ENCODE peak calls at places on chromosomes 5 and 9, in nine cellular contexts. W, D, X, C, B, J, M, H and O are unnamed samples.
A peak's percentile ranks its signal among the peaks of the same experiment; 100 is the strongest.

GRCh38 chr5:75340714-75341478 is 3.9 kb downstream of the HMGCR start:
- DNase-seq in H (no peak), J (no peak), C (no peak), W (no peak), X (no peak), D (no peak), B (no peak), M (no peak), O (no peak)

GRCh38 chr5:38745836-38746732 is 99.7 kb upstream of the OSMR start:
- DNase-seq in J (no peak), W (no peak), H (no peak), M (no peak), D (no peak), C (no peak), B (peak; percentile 71), X (no peak), O (peak; percentile 70)

GRCh38 chr5:134053314-134053839 is 48.6 kb upstream of the VDAC1 start:
- DNase-seq in W (no peak), C (no peak), H (no peak), D (no peak), M (no peak), X (no peak), B (no peak), J (no peak), O (no peak)

GRCh38 chr9:36163049-36163839 is 5.9 kb upstream of the CCIN start:
- DNase-seq in H (peak; percentile 47), D (peak; percentile 87), J (peak; percentile 87), X (peak; percentile 42), B (peak; percentile 61), W (no peak), C (no peak), M (no peak), O (peak; percentile 45)

GRCh38 chr9:126093771-126094170 is 232.9 kb upstream of the MVB12B start:
- DNase-seq in D (no peak), M (no peak), W (no peak), X (no peak), J (no peak), B (no peak), H (no peak), C (no peak), O (no peak)

GRCh38 chr9:86185872-86186271 is 73.6 kb downstream of the C9orf153 start:
- DNase-seq in C (no peak), X (peak; percentile 2), J (no peak), W (no peak), D (peak; percentile 6), H (no peak), M (no peak), B (peak; percentile 17), O (peak; percentile 3)

GRCh38 chr5:96733771-96734498 is 71.8 kb downstream of the CAST start:
- DNase-seq in J (no peak), M (peak; percentile 78), W (no peak), C (no peak), B (no peak), X (no peak), H (no peak), D (no peak), O (no peak)

GRCh38 chr5:158725223-158725825 is 374.4 kb downstream of the EBF1 start:
- DNase-seq in M (no peak), X (no peak), D (no peak), W (no peak), H (no peak), J (no peak), B (no peak), C (no peak), O (no peak)

GRCh38 chr5:134288610-134289009 is 62.7 kb upstream of the PPP2CA start:
- DNase-seq in H (no peak), D (no peak), X (no peak), W (no peak), M (no peak), B (no peak), J (no peak), C (no peak), O (no peak)

GRCh38 chr5:170903075-170903474 is 41.3 kb downstream of the RANBP17 start:
- DNase-seq in M (no peak), C (no peak), X (no peak), W (no peak), D (no peak), J (no peak), B (no peak), H (no peak), O (no peak)

GRCh38 chr5:96226941-96227552 is 206.0 kb downstream of the PCSK1 start:
- DNase-seq in C (no peak), D (peak; percentile 96), W (no peak), J (no peak), H (no peak), X (no peak), M (no peak), B (no peak), O (peak; percentile 21)

GRCh38 chr5:78953092-78953800 is 31.9 kb downstream of the ARSB start:
- DNase-seq in M (no peak), W (no peak), C (no peak), X (no peak), B (no peak), H (no peak), D (peak; percentile 63), J (no peak), O (no peak)

GRCh38 chr5:9686211-9686610 is 56.1 kb upstream of the TAS2R1 start:
- DNase-seq in D (peak; percentile 74), H (no peak), B (no peak), X (no peak), W (no peak), M (no peak), C (no peak), J (peak; percentile 26), O (no peak)

GRCh38 chr9:124852829-124853531 is at the start of gene WDR38:
- DNase-seq in H (peak; percentile 70), D (no peak), W (peak; percentile 81), X (peak; percentile 54), J (no peak), M (no peak), C (peak; percentile 94), B (peak; percentile 78), O (peak; percentile 53)

GRCh38 chr5:117131048-117131679 is 556.5 kb upstream of the SEMA6A start:
- DNase-seq in C (no peak), J (no peak), D (no peak), X (no peak), W (no peak), H (no peak), B (no peak), M (peak; percentile 53), O (no peak)

GRCh38 chr5:180084638-180085561 is 13.3 kb upstream of the RNF130 start:
- DNase-seq in M (peak; percentile 84), C (no peak), J (no peak), W (no peak), H (no peak), D (no peak), B (no peak), X (no peak), O (no peak)

GRCh38 chr9:110832916-110833315 is 164.3 kb downstream of the MUSK start:
- DNase-seq in D (peak; percentile 15), H (no peak), M (no peak), X (no peak), J (no peak), C (no peak), W (no peak), B (no peak), O (no peak)

GRCh38 chr9:87505869-87506678 is 8.4 kb downstream of the DAPK1 start:
- DNase-seq in X (no peak), B (no peak), W (no peak), C (no peak), D (no peak), M (no peak), J (no peak), H (no peak), O (no peak)

GRCh38 chr9:78297672-78297961 is 692 bp downstream of the PSAT1 start:
- DNase-seq in M (no peak), W (no peak), C (no peak), D (no peak), H (no peak), X (no peak), B (no peak), J (no peak), O (peak; percentile 74)

GRCh38 chr9:92728831-92729734 is 35.5 kb downstream of the BICD2 start:
- DNase-seq in C (peak; percentile 43), H (no peak), B (no peak), D (no peak), X (peak; percentile 45), M (no peak), J (no peak), W (no peak), O (peak; percentile 42)

GRCh38 chr5:107389769-107390168 is 281.0 kb downstream of the EFNA5 start:
- DNase-seq in M (no peak), H (no peak), X (no peak), B (no peak), D (no peak), J (no peak), W (no peak), C (no peak), O (no peak)

GRCh38 chr5:96033116-96033515 is 71.5 kb upstream of the ELL2 start:
- DNase-seq in H (no peak), M (no peak), C (no peak), B (no peak), X (no peak), J (no peak), D (no peak), W (no peak), O (no peak)

GRCh38 chr5:126369995-126370731 is 53.0 kb upstream of the GRAMD2B start:
- DNase-seq in B (peak; percentile 20), C (no peak), X (no peak), D (no peak), H (no peak), J (no peak), W (no peak), M (no peak), O (no peak)

GRCh38 chr5:2695200-2695891 is 56.1 kb downstream of the IRX2 start:
- DNase-seq in W (no peak), X (no peak), C (no peak), B (no peak), J (no peak), M (no peak), D (peak; percentile 89), H (no peak), O (no peak)

GRCh38 chr9:114869845-114870244 is 60.5 kb downstream of the TNFSF8 start:
- DNase-seq in D (no peak), J (no peak), H (no peak), C (no peak), X (no peak), M (no peak), B (no peak), W (no peak), O (no peak)

GRCh38 chr9:84169240-84169639 is 171.3 kb downstream of the SLC28A3 start:
- DNase-seq in H (no peak), X (no peak), D (peak; percentile 49), W (no peak), C (no peak), M (no peak), J (peak; percentile 16), B (no peak), O (no peak)

GRCh38 chr9:99818439-99818992 is 3.2 kb upstream of the NR4A3 start:
- DNase-seq in H (peak; percentile 12), M (no peak), X (no peak), D (no peak), B (no peak), C (no peak), J (no peak), W (no peak), O (no peak)

GRCh38 chr9:14277202-14277601 is 36.7 kb downstream of the NFIB start:
- DNase-seq in X (no peak), J (no peak), D (peak; percentile 90), C (no peak), W (no peak), B (no peak), M (no peak), H (no peak), O (no peak)

GRCh38 chr5:7869474-7870136 is 657 bp downstream of the MTRR start:
- DNase-seq in M (no peak), C (peak; percentile 70), X (no peak), J (no peak), B (no peak), W (peak; percentile 21), D (no peak), H (peak; percentile 26), O (no peak)